ENCODE peak calls at places on chromosomes 2 and 18, in four cellular contexts. J, Q, X and L are unnamed samples.
A peak's percentile ranks its signal among the peaks of the same experiment; 100 is the strongest.

GRCh38 chr2:201357216-201357615 is at the start of gene FLACC1:
- DNase-seq in J (peak; percentile 44), Q (no peak), X (peak; percentile 82), L (no peak)

GRCh38 chr2:40507429-40507828 is 55.5 kb upstream of the SLC8A1 start:
- DNase-seq in J (no peak), Q (no peak), X (no peak), L (no peak)

GRCh38 chr18:2568605-2569004 is 2.7 kb downstream of the METTL4 start:
- DNase-seq in J (no peak), Q (no peak), X (no peak), L (no peak)

GRCh38 chr2:38165698-38166097 is 89.7 kb upstream of the CYP1B1 start:
- DNase-seq in J (no peak), Q (no peak), X (no peak), L (no peak)

GRCh38 chr18:13261658-13262357 is 43.2 kb downstream of the LDLRAD4 start:
- DNase-seq in J (no peak), Q (no peak), X (no peak), L (no peak)

GRCh38 chr2:170152421-170152820 is 25.5 kb upstream of the MYO3B start:
- DNase-seq in J (no peak), Q (no peak), X (no peak), L (no peak)

GRCh38 chr2:171274757-171275156 is 114.1 kb upstream of the TLK1 start:
- DNase-seq in J (no peak), Q (no peak), X (no peak), L (no peak)

GRCh38 chr2:126751477-126751876 is 95.5 kb downstream of the GYPC start:
- DNase-seq in J (no peak), Q (no peak), X (no peak), L (no peak)

GRCh38 chr2:767440-767839 is 90.2 kb upstream of the TMEM18 start:
- DNase-seq in J (no peak), Q (peak; percentile 36), X (no peak), L (no peak)

GRCh38 chr2:104836253-104836652 is 17.7 kb upstream of the POU3F3 start:
- DNase-seq in J (no peak), Q (no peak), X (no peak), L (no peak)

GRCh38 chr2:128502638-128503246 is 184.1 kb upstream of the HS6ST1 start:
- DNase-seq in J (peak; percentile 11), Q (no peak), X (no peak), L (no peak)

GRCh38 chr2:84969511-84970265 is 1.3 kb upstream of the KCMF1 start:
- DNase-seq in J (no peak), Q (peak; percentile 43), X (peak; percentile 31), L (no peak)

GRCh38 chr2:235639885-235640284 is 146.0 kb downstream of the AGAP1 start:
- DNase-seq in J (no peak), Q (peak; percentile 21), X (no peak), L (no peak)

GRCh38 chr18:54802178-54802577 is 26.1 kb upstream of the RAB27B start:
- DNase-seq in J (no peak), Q (no peak), X (no peak), L (no peak)

GRCh38 chr18:79405781-79406575 is 10.2 kb downstream of the NFATC1 start:
- DNase-seq in J (peak; percentile 48), Q (peak; percentile 93), X (no peak), L (no peak)

GRCh38 chr18:1039421-1039820 is 134.8 kb downstream of the ADCYAP1 start:
- DNase-seq in J (no peak), Q (no peak), X (no peak), L (no peak)

GRCh38 chr2:235149240-235149641 is 197.4 kb downstream of the SH3BP4 start:
- DNase-seq in J (no peak), Q (no peak), X (no peak), L (no peak)

GRCh38 chr2:230919681-230920080 is 5.4 kb downstream of the GPR55 start:
- DNase-seq in J (no peak), Q (no peak), X (no peak), L (no peak)

GRCh38 chr2:166643980-166644379 is 149.9 kb upstream of the SCN7A start:
- DNase-seq in J (no peak), Q (no peak), X (no peak), L (no peak)

GRCh38 chr2:216774180-216774579 is 78.8 kb upstream of the IGFBP5 start:
- DNase-seq in J (no peak), Q (no peak), X (no peak), L (no peak)

GRCh38 chr2:226644342-226644957 is 155.2 kb downstream of the IRS1 start:
- DNase-seq in J (no peak), Q (no peak), X (peak; percentile 87), L (no peak)

GRCh38 chr2:142975239-142975638 is 97.8 kb downstream of the KYNU start:
- DNase-seq in J (no peak), Q (no peak), X (no peak), L (no peak)

GRCh38 chr18:13831864-13832508 is 8.0 kb downstream of the MC5R start:
- DNase-seq in J (no peak), Q (no peak), X (no peak), L (no peak)

GRCh38 chr2:143885461-143885860 is 634.5 kb downstream of the ZEB2 start:
- DNase-seq in J (no peak), Q (no peak), X (peak; percentile 3), L (no peak)

GRCh38 chr2:207265849-207266248 is 100.1 kb upstream of the KLF7 start:
- DNase-seq in J (no peak), Q (no peak), X (no peak), L (no peak)

GRCh38 chr2:227503433-227504406 is 31.8 kb downstream of the AGFG1 start:
- DNase-seq in J (peak; percentile 77), Q (no peak), X (peak; percentile 57), L (peak; percentile 60)

DNA sequence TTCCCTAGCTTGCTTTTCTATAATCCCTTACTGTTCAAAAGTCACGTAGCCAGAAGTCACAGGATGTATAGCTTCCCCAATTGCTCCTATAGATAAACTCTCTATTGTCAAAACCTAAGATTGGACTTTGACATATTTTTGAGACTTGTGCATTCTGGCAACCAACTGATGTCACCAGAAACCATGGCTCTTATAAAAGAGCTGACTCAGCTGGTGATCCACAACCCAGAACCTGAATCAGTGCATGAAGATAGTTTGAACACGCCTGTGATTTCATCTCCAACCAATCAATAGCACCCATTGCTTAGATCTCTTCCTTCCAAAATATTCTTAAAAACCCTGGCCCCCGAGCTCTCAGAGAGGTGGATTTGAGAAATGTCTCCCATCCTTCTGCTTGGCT is 639.9 kb upstream of the PIK3C3 start:
- DNase-seq in J (no peak), Q (no peak), X (no peak), L (no peak)
- H3K27ac ChIP-seq in J (no peak overlapping the region), Q (no peak overlapping the region), X (no peak overlapping the region), L (no peak overlapping the region)

DNA sequence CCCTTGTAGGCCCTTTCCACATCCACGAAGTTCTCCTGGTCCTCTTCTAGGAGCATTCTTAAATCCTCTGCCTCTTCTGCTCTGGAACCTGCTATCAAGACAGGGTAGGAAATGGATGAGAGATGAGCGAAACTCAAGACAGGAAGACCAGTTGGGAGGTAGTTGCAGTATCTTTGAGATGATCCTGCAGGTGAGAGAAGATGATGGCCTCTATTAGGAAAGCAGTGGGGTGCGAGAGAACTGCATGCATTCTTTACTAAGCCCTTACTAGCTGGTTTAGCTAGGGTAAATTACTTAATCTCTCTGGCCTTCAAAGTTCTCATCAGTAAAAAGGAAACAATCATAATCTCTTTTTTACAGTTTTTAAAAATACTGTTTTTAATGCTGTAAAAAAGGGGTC is 47.0 kb downstream of the VSNL1 start:
- DNase-seq in J (no peak), Q (no peak), X (no peak), L (no peak)
- H3K36me3 ChIP-seq in J (no peaks in the 10 kb centered on the region), Q (no peaks in the 10 kb centered on the region), X (no peaks in the 10 kb centered on the region), L (no peaks in the 10 kb centered on the region)

GRCh38 chr18:77131100-77131651 is 1.4 kb downstream of the MBP start:
- DNase-seq in J (peak; percentile 42), Q (no peak), X (no peak), L (no peak)
- H3K27ac ChIP-seq in J (peak overlapping the region; percentile 88), Q (peak overlapping the region; percentile 71), X (peak overlapping the region; percentile 8), L (peak overlapping the region; percentile 81)

GRCh38 chr2:181786371-181787228 is 104.9 kb upstream of the ITPRID2 start:
- DNase-seq in J (no peak), Q (no peak), X (no peak), L (no peak)

GRCh38 chr2:181785677-181786344 is 105.5 kb upstream of the NEUROD1 start:
- DNase-seq in J (no peak), Q (no peak), X (peak; percentile 75), L (no peak)

GRCh38 chr2:181782630-181783029 is 102.3 kb upstream of the NEUROD1 start:
- DNase-seq in J (no peak), Q (no peak), X (no peak), L (no peak)

GRCh38 chr2:181787310-181788048 is 104.1 kb upstream of the ITPRID2 start:
- DNase-seq in J (no peak), Q (no peak), X (no peak), L (no peak)

DNA sequence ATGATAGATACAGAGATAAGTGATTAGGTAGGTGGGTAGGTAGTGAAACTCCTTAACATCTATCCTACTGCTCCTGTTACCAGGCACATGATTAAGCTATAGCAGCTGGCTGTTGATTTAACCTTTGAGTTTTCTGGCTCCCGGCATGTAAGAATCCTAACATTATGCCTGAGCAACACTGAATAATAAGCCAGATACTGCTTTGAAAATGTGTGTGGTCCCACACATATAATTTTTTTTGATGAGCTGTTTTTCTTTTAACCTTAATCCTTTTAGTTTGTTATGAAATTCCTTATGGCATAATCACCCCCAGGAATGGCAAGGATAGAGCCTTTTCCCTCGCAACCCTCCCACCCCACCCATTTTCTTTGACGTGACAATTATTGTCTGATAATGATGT is 104.2 kb upstream of the NEUROD1 start:
- DNase-seq in J (no peak), Q (no peak), X (peak; percentile 68), L (no peak)
- H3K36me3 ChIP-seq in J (no peaks in the 10 kb centered on the region), Q (no peaks in the 10 kb centered on the region), X (no peaks in the 10 kb centered on the region), L (no peaks in the 10 kb centered on the region)